ENCODE peak calls at places on chromosomes 7 and 10, in six cellular contexts. Y, U, W, O, K and P are unnamed samples.

GRCh38 chr7:1555813-1556540 is at the start of gene TMEM184A:
- DNase-seq in Y (peak; percentile 99), K (peak; percentile 97), O (no peak), W (peak; percentile 47), U (peak; percentile 36), P (peak; percentile 94)

GRCh38 chr10:88555190-88555894 is 27.8 kb downstream of the RNLS start:
- DNase-seq in K (no peak), Y (no peak), U (no peak), O (no peak), W (no peak), P (peak; percentile 51)

GRCh38 chr7:151626422-151627115 is 106.9 kb upstream of the RHEB start:
- DNase-seq in K (peak; percentile 64), O (no peak), W (no peak), U (peak; percentile 34), Y (no peak), P (peak; percentile 83)

GRCh38 chr7:50812847-50813475 is 30.3 kb upstream of the GRB10 start:
- DNase-seq in U (no peak), W (peak; percentile 66), K (no peak), O (no peak), Y (no peak), P (peak; percentile 61)

GRCh38 chr7:148773344-148773743 is 74.6 kb downstream of the CUL1 start:
- DNase-seq in Y (no peak), K (no peak), W (no peak), U (peak; percentile 89), O (no peak), P (peak; percentile 68)

GRCh38 chr10:30182191-30183075 is 123.0 kb upstream of the JCAD start:
- DNase-seq in K (no peak), Y (peak; percentile 44), W (no peak), O (no peak), U (no peak), P (no peak)

GRCh38 chr7:28701731-28702130 is 256.4 kb downstream of the TRIL start:
- DNase-seq in Y (no peak), K (no peak), W (no peak), O (no peak), U (no peak), P (no peak)

GRCh38 chr10:14822879-14823755 is 14.7 kb downstream of the CDNF start:
- DNase-seq in O (no peak), U (peak; percentile 57), W (no peak), K (peak; percentile 50), Y (peak; percentile 57), P (peak; percentile 61)

GRCh38 chr7:4072161-4072925 is 609.8 kb upstream of the FOXK1 start:
- DNase-seq in Y (no peak), U (no peak), K (no peak), W (no peak), O (no peak), P (peak; percentile 29)

GRCh38 chr7:100190059-100190711 is 12.5 kb downstream of the STAG3 start:
- DNase-seq in K (peak; percentile 21), Y (no peak), W (no peak), U (peak; percentile 43), O (no peak), P (no peak)

GRCh38 chr7:34756025-34756437 is 98.0 kb downstream of the NPSR1 start:
- DNase-seq in W (no peak), O (no peak), K (no peak), U (no peak), Y (no peak), P (no peak)

GRCh38 chr7:149205690-149206381 is 10.5 kb downstream of the ZNF282 start:
- DNase-seq in O (no peak), K (no peak), W (no peak), Y (peak; percentile 43), U (no peak), P (no peak)

GRCh38 chr10:73906524-73907447 is 4.1 kb upstream of the PLAU start:
- DNase-seq in W (peak; percentile 52), O (no peak), Y (no peak), K (peak; percentile 79), U (peak; percentile 80), P (peak; percentile 92)

GRCh38 chr7:105926131-105926530 is 36.9 kb upstream of the CDHR3 start:
- DNase-seq in U (no peak), K (no peak), W (no peak), Y (no peak), O (no peak), P (no peak)

GRCh38 chr7:64320547-64321495 is 7.1 kb downstream of the ZNF736 start:
- DNase-seq in K (no peak), W (no peak), U (no peak), Y (peak; percentile 14), O (no peak), P (no peak)

GRCh38 chr7:42233166-42233565 is 3.8 kb downstream of the GLI3 start:
- DNase-seq in K (no peak), Y (no peak), O (no peak), U (no peak), W (no peak), P (no peak)

GRCh38 chr10:44045020-44045419 is 339.9 kb downstream of the CXCL12 start:
- DNase-seq in Y (no peak), U (no peak), W (no peak), O (no peak), K (no peak), P (no peak)

GRCh38 chr10:122141821-122142651 is 129.1 kb upstream of the BTBD16 start:
- DNase-seq in Y (no peak), K (no peak), O (no peak), W (peak; percentile 65), U (no peak), P (no peak)

GRCh38 chr7:15606561-15606960 is 44.7 kb upstream of the AGMO start:
- DNase-seq in W (no peak), O (no peak), Y (no peak), K (no peak), U (no peak), P (no peak)

GRCh38 chr7:154480817-154481216 is 428.6 kb downstream of the DPP6 start:
- DNase-seq in U (no peak), O (no peak), K (no peak), Y (no peak), W (no peak), P (no peak)

GRCh38 chr7:27205325-27206280 is 5.7 kb upstream of the HOXA13 start:
- DNase-seq in O (no peak), U (peak; percentile 61), K (peak; percentile 76), Y (no peak), W (no peak), P (peak; percentile 68)

GRCh38 chr7:15068324-15068723 is 165.8 kb upstream of the DGKB start:
- DNase-seq in U (no peak), Y (no peak), K (no peak), O (no peak), W (no peak), P (no peak)

GRCh38 chr10:101214446-101215396 is 14.5 kb downstream of the LBX1 start:
- DNase-seq in Y (peak; percentile 74), K (peak; percentile 92), U (peak; percentile 76), O (peak; percentile 63), W (peak; percentile 65), P (peak; percentile 95)

GRCh38 chr7:2336626-2337025 is 18.0 kb upstream of the EIF3B start:
- DNase-seq in O (no peak), U (no peak), Y (no peak), W (no peak), K (no peak), P (no peak)

GRCh38 chr10:8051851-8052257 is 2.6 kb upstream of the GATA3 start:
- DNase-seq in K (peak; percentile 88), Y (peak; percentile 86), O (no peak), U (no peak), W (no peak), P (no peak)

GRCh38 chr10:102120142-102120986 is at the start of gene LDB1:
- DNase-seq in O (peak; percentile 42), W (peak; percentile 83), Y (peak; percentile 90), K (peak; percentile 93), U (peak; percentile 88), P (peak; percentile 91)

GRCh38 chr7:65268782-65269149 is 104.9 kb upstream of the ZNF92 start:
- DNase-seq in Y (no peak), O (no peak), U (no peak), W (no peak), K (no peak), P (no peak)

GRCh38 chr10:102511562-102512274 is 7.9 kb downstream of the SUFU start:
- DNase-seq in K (no peak), O (no peak), U (peak; percentile 80), W (no peak), Y (no peak), P (no peak)

GRCh38 chr7:4760952-4761351 is 14.5 kb upstream of the AP5Z1 start:
- DNase-seq in O (no peak), K (no peak), Y (no peak), W (no peak), U (no peak), P (no peak)

GRCh38 chr7:69076566-69076965 is 521.7 kb upstream of the AUTS2 start:
- DNase-seq in O (no peak), W (no peak), Y (no peak), U (no peak), K (no peak), P (no peak)

GRCh38 chr10:70549351-70549961 is 53.1 kb downstream of the PRF1 start:
- DNase-seq in K (no peak), W (no peak), Y (no peak), U (no peak), O (no peak), P (no peak)

GRCh38 chr10:27741173-27742091 is 4.2 kb downstream of the MKX start:
- DNase-seq in Y (no peak), W (peak; percentile 24), U (no peak), O (no peak), K (peak; percentile 52), P (peak; percentile 70)

GRCh38 chr10:52443419-52444388 is 129.6 kb downstream of the DKK1 start:
- DNase-seq in O (no peak), U (no peak), K (no peak), W (no peak), Y (peak; percentile 23), P (no peak)

GRCh38 chr10:34480345-34480744 is 334.8 kb downstream of the PARD3 start:
- DNase-seq in W (no peak), K (no peak), O (no peak), U (no peak), Y (no peak), P (no peak)

GRCh38 chr10:123974406-123974805 is 82.8 kb upstream of the CPXM2 start:
- DNase-seq in O (no peak), W (no peak), Y (no peak), K (no peak), U (no peak), P (no peak)

GRCh38 chr7:100582650-100583049 is 3.3 kb downstream of the LRCH4 start:
- DNase-seq in O (no peak), U (no peak), Y (no peak), W (no peak), K (no peak), P (peak; percentile 31)

GRCh38 chr7:18177815-18178660 is 150.4 kb upstream of the PRPS1L1 start:
- DNase-seq in Y (no peak), K (no peak), O (no peak), U (peak; percentile 82), W (no peak), P (peak; percentile 57)

GRCh38 chr7:93765475-93765874 is 125.1 kb downstream of the TFPI2 start:
- DNase-seq in W (no peak), Y (no peak), U (no peak), K (no peak), O (no peak), P (no peak)